ENCODE peak calls at places on chromosome 5, in ten cellular contexts. B, M, O, G, D, U, S, R, I and C are unnamed samples.

GRCh38 chr5:72711361-72711760 is 105.1 kb upstream of the TNPO1 start:
- DNase-seq in B (no peak), M (no peak), O (no peak), G (no peak), D (no peak), U (no peak), S (no peak), R (no peak), I (no peak), C (no peak)

GRCh38 chr5:75524591-75524990 is 12.9 kb downstream of the POLK start:
- DNase-seq in B (no peak), M (no peak), O (no peak), G (no peak), D (no peak), U (no peak), S (no peak), R (no peak), I (no peak), C (no peak)

GRCh38 chr5:92713361-92713875 is 867.6 kb downstream of the NR2F1-AS1 start:
- DNase-seq in B (no peak), M (no peak), O (no peak), G (no peak), D (no peak), U (no peak), S (no peak), R (no peak), I (no peak), C (no peak)

GRCh38 chr5:14806452-14806851 is 65.1 kb downstream of the ANKH start:
- DNase-seq in B (no peak), M (peak; percentile 94), O (no peak), G (peak; percentile 72), D (no peak), U (peak; percentile 73), S (no peak), R (peak; percentile 87), I (no peak), C (no peak)

GRCh38 chr5:142012186-142012785 is 541 bp downstream of the GNPDA1 start:
- DNase-seq in B (peak; percentile 48), M (no peak), O (peak; percentile 44), G (peak; percentile 74), D (peak; percentile 25), U (no peak), S (no peak), R (peak; percentile 46), I (peak; percentile 30), C (no peak)

GRCh38 chr5:172858990-172859811 is 25.1 kb downstream of the ERGIC1 start:
- DNase-seq in B (no peak), M (no peak), O (peak; percentile 55), G (peak; percentile 90), D (peak; percentile 96), U (peak; percentile 85), S (no peak), R (peak; percentile 97), I (no peak), C (no peak)

GRCh38 chr5:171577940-171578856 is 158.8 kb downstream of the FGF18 start:
- DNase-seq in B (no peak), M (no peak), O (no peak), G (peak; percentile 78), D (no peak), U (no peak), S (no peak), R (no peak), I (no peak), C (no peak)

GRCh38 chr5:78327761-78328510 is 32.5 kb upstream of the SCAMP1 start:
- DNase-seq in B (no peak), M (peak; percentile 21), O (peak; percentile 47), G (no peak), D (no peak), U (peak; percentile 3), S (no peak), R (no peak), I (no peak), C (no peak)

GRCh38 chr5:103210952-103211351 is 47.6 kb upstream of the MACIR start:
- DNase-seq in B (no peak), M (no peak), O (no peak), G (no peak), D (no peak), U (no peak), S (no peak), R (no peak), I (no peak), C (no peak)

GRCh38 chr5:131481569-131481968 is 153.5 kb downstream of the RAPGEF6 start:
- DNase-seq in B (no peak), M (no peak), O (no peak), G (no peak), D (no peak), U (no peak), S (no peak), R (no peak), I (no peak), C (no peak)

GRCh38 chr5:87829214-87829551 is 416.5 kb upstream of the CCNH start:
- DNase-seq in B (no peak), M (peak; percentile 77), O (peak; percentile 96), G (peak; percentile 83), D (no peak), U (peak; percentile 93), S (no peak), R (peak; percentile 65), I (no peak), C (no peak)

GRCh38 chr5:133240425-133241091 is 188.7 kb downstream of the HSPA4 start:
- DNase-seq in B (no peak), M (no peak), O (peak; percentile 91), G (no peak), D (peak; percentile 96), U (peak; percentile 98), S (no peak), R (peak; percentile 97), I (no peak), C (no peak)

GRCh38 chr5:141573489-141574121 is 45.2 kb downstream of the DIAPH1 start:
- DNase-seq in B (no peak), M (no peak), O (no peak), G (no peak), D (no peak), U (no peak), S (no peak), R (no peak), I (no peak), C (no peak)

GRCh38 chr5:82912462-82912861 is 164.7 kb downstream of the TMEM167A start:
- DNase-seq in B (no peak), M (no peak), O (no peak), G (peak; percentile 49), D (no peak), U (no peak), S (no peak), R (no peak), I (no peak), C (no peak)

GRCh38 chr5:79025054-79025465 is 40.0 kb upstream of the ARSB start:
- DNase-seq in B (peak; percentile 10), M (no peak), O (peak; percentile 68), G (peak; percentile 76), D (peak; percentile 11), U (peak; percentile 54), S (peak; percentile 40), R (peak; percentile 68), I (peak; percentile 29), C (no peak)

GRCh38 chr5:14180437-14180836 is 37.3 kb downstream of the TRIO start:
- DNase-seq in B (no peak), M (no peak), O (no peak), G (no peak), D (no peak), U (no peak), S (no peak), R (peak; percentile 57), I (no peak), C (no peak)

GRCh38 chr5:36462295-36463021 is 143.9 kb upstream of the SLC1A3 start:
- DNase-seq in B (no peak), M (no peak), O (no peak), G (no peak), D (peak; percentile 35), U (peak; percentile 70), S (no peak), R (peak; percentile 34), I (no peak), C (no peak)

GRCh38 chr5:91144491-91145232 is 238.5 kb downstream of the ARRDC3 start:
- DNase-seq in B (no peak), M (no peak), O (no peak), G (no peak), D (no peak), U (no peak), S (no peak), R (no peak), I (peak; percentile 46), C (no peak)

GRCh38 chr5:23419115-23419514 is 88.3 kb upstream of the PRDM9 start:
- DNase-seq in B (no peak), M (no peak), O (peak; percentile 85), G (no peak), D (no peak), U (no peak), S (no peak), R (no peak), I (peak; percentile 86), C (no peak)

GRCh38 chr5:120375248-120375647 is 88.9 kb upstream of the PRR16 start:
- DNase-seq in B (no peak), M (no peak), O (no peak), G (no peak), D (no peak), U (peak; percentile 26), S (no peak), R (no peak), I (no peak), C (no peak)

GRCh38 chr5:40477856-40478546 is 201.7 kb upstream of the PTGER4 start:
- DNase-seq in B (no peak), M (no peak), O (peak; percentile 96), G (peak; percentile 72), D (peak; percentile 78), U (peak; percentile 53), S (no peak), R (peak; percentile 93), I (no peak), C (no peak)

GRCh38 chr5:169861934-169862333 is 118.4 kb downstream of the INSYN2B start:
- DNase-seq in B (no peak), M (no peak), O (peak; percentile 79), G (no peak), D (no peak), U (peak; percentile 94), S (no peak), R (peak; percentile 78), I (no peak), C (no peak)

GRCh38 chr5:118919016-118919415 is 69.3 kb downstream of the DTWD2 start:
- DNase-seq in B (no peak), M (no peak), O (no peak), G (no peak), D (no peak), U (no peak), S (no peak), R (no peak), I (no peak), C (no peak)

GRCh38 chr5:152688561-152689274 is 283.6 kb upstream of the NMUR2 start:
- DNase-seq in B (no peak), M (no peak), O (peak; percentile 78), G (no peak), D (peak; percentile 94), U (peak; percentile 99), S (no peak), R (peak; percentile 79), I (no peak), C (no peak)

GRCh38 chr5:34742112-34742511 is 86.0 kb downstream of the RAI14 start:
- DNase-seq in B (no peak), M (no peak), O (peak; percentile 44), G (no peak), D (no peak), U (peak; percentile 52), S (no peak), R (peak; percentile 37), I (no peak), C (no peak)

GRCh38 chr5:1448511-1449011 is 3.3 kb upstream of the SLC6A3 start:
- DNase-seq in B (no peak), M (no peak), O (no peak), G (no peak), D (peak; percentile 40), U (no peak), S (peak; percentile 41), R (no peak), I (no peak), C (no peak)

GRCh38 chr5:113223831-113224604 is 210.8 kb downstream of the TSSK1B start:
- DNase-seq in B (no peak), M (no peak), O (peak; percentile 22), G (no peak), D (no peak), U (peak; percentile 40), S (no peak), R (no peak), I (no peak), C (no peak)

GRCh38 chr5:172452398-172453205 is 1.7 kb downstream of the SH3PXD2B start:
- DNase-seq in B (no peak), M (no peak), O (peak; percentile 22), G (peak; percentile 80), D (peak; percentile 63), U (peak; percentile 84), S (no peak), R (peak; percentile 65), I (no peak), C (no peak)